ENCODE peak calls at places on chromosome 13, in five cellular contexts. One of them, this sample, is unnamed. For H3K27me3, the result is how much of the 10 kb centered on the place peaks cover.

GRCh38 chr13:25588336-25589060 is 216.7 kb downstream of the ATP8A2 start:
- DNase-seq in heart right ventricle: no peak
- DNase-seq in Peyer's patch: no peak
- DNase-seq in cardiac muscle cell: no peak
- DNase-seq in IMR-90: no peak
- DNase-seq in this sample: no peak

GRCh38 chr13:62625214-62625613 is 1209.6 kb upstream of the PCDH20 start:
- DNase-seq in heart right ventricle: no peak
- DNase-seq in Peyer's patch: no peak
- DNase-seq in cardiac muscle cell: no peak
- DNase-seq in IMR-90: no peak
- DNase-seq in this sample: no peak

GRCh38 chr13:111908981-111909380 is 158.0 kb upstream of the SOX1 start:
- DNase-seq in heart right ventricle: no peak
- DNase-seq in Peyer's patch: no peak
- DNase-seq in cardiac muscle cell: no peak
- DNase-seq in IMR-90: no peak
- DNase-seq in this sample: no peak

GRCh38 chr13:87129602-87130300 is 541.4 kb upstream of the SLITRK5 start:
- DNase-seq in heart right ventricle: no peak
- DNase-seq in Peyer's patch: no peak
- DNase-seq in cardiac muscle cell: peak
- DNase-seq in IMR-90: peak
- DNase-seq in this sample: peak

GRCh38 chr13:109494955-109495354 is 291.4 kb downstream of the IRS2 start:
- DNase-seq in heart right ventricle: no peak
- DNase-seq in Peyer's patch: no peak
- DNase-seq in cardiac muscle cell: peak
- DNase-seq in IMR-90: peak
- DNase-seq in this sample: peak

GRCh38 chr13:111322916-111323331 is 2.5 kb downstream of the TEX29 start:
- DNase-seq in heart right ventricle: no peak
- DNase-seq in Peyer's patch: no peak
- DNase-seq in cardiac muscle cell: no peak
- DNase-seq in IMR-90: no peak
- DNase-seq in this sample: no peak

GRCh38 chr13:28854657-28855056 is 34.5 kb downstream of the MTUS2 start:
- DNase-seq in heart right ventricle: no peak
- DNase-seq in Peyer's patch: no peak
- DNase-seq in cardiac muscle cell: no peak
- DNase-seq in IMR-90: no peak
- DNase-seq in this sample: no peak

GRCh38 chr13:98260357-98261164 is 83.5 kb upstream of the RNF113B start:
- DNase-seq in heart right ventricle: no peak
- DNase-seq in Peyer's patch: no peak
- DNase-seq in cardiac muscle cell: no peak
- DNase-seq in IMR-90: no peak
- DNase-seq in this sample: no peak

GRCh38 chr13:90443268-90443667 is 904.2 kb upstream of the MIR17HG start:
- DNase-seq in heart right ventricle: no peak
- DNase-seq in Peyer's patch: no peak
- DNase-seq in cardiac muscle cell: no peak
- DNase-seq in IMR-90: peak
- DNase-seq in this sample: peak

GRCh38 chr13:66795636-66796035 is 434.5 kb downstream of the PCDH9 start:
- DNase-seq in heart right ventricle: no peak
- DNase-seq in Peyer's patch: no peak
- DNase-seq in cardiac muscle cell: no peak
- DNase-seq in IMR-90: no peak
- DNase-seq in this sample: no peak

GRCh38 chr13:28717170-28717569 is 1.6 kb downstream of the SLC46A3 start:
- DNase-seq in heart right ventricle: no peak
- DNase-seq in Peyer's patch: no peak
- DNase-seq in cardiac muscle cell: no peak
- DNase-seq in IMR-90: no peak
- DNase-seq in this sample: no peak

GRCh38 chr13:99757756-99758464 is 213.7 kb downstream of the ZIC5 start:
- DNase-seq in heart right ventricle: no peak
- DNase-seq in Peyer's patch: no peak
- DNase-seq in cardiac muscle cell: no peak
- DNase-seq in IMR-90: no peak
- DNase-seq in this sample: no peak

GRCh38 chr13:71607575-71607974 is 259.4 kb downstream of the DACH1 start:
- DNase-seq in heart right ventricle: no peak
- DNase-seq in Peyer's patch: no peak
- DNase-seq in cardiac muscle cell: no peak
- DNase-seq in IMR-90: no peak
- DNase-seq in this sample: no peak

GRCh38 chr13:38803566-38803965 is 116.7 kb downstream of the FREM2 start:
- DNase-seq in heart right ventricle: no peak
- DNase-seq in Peyer's patch: no peak
- DNase-seq in cardiac muscle cell: no peak
- DNase-seq in IMR-90: no peak
- DNase-seq in this sample: no peak

GRCh38 chr13:95181586-95181985 is 119.7 kb downstream of the ABCC4 start:
- DNase-seq in heart right ventricle: no peak
- DNase-seq in Peyer's patch: no peak
- DNase-seq in cardiac muscle cell: no peak
- DNase-seq in IMR-90: no peak
- DNase-seq in this sample: no peak

GRCh38 chr13:113809934-113810333 is 50.9 kb downstream of the TMEM255B start:
- DNase-seq in heart right ventricle: no peak
- DNase-seq in Peyer's patch: no peak
- DNase-seq in cardiac muscle cell: no peak
- DNase-seq in IMR-90: no peak
- DNase-seq in this sample: no peak

GRCh38 chr13:30065181-30065580 is 214.8 kb upstream of the UBL3 start:
- DNase-seq in heart right ventricle: no peak
- DNase-seq in Peyer's patch: no peak
- DNase-seq in cardiac muscle cell: no peak
- DNase-seq in IMR-90: no peak
- DNase-seq in this sample: no peak

GRCh38 chr13:105871768-105872167 is 663.7 kb downstream of the EFNB2 start:
- DNase-seq in heart right ventricle: no peak
- DNase-seq in Peyer's patch: no peak
- DNase-seq in cardiac muscle cell: no peak
- DNase-seq in IMR-90: no peak
- DNase-seq in this sample: no peak

GRCh38 chr13:25286308-25286968 is 850 bp downstream of the MTMR6 start:
- DNase-seq in heart right ventricle: peak
- DNase-seq in Peyer's patch: no peak
- DNase-seq in cardiac muscle cell: peak
- DNase-seq in IMR-90: peak
- DNase-seq in this sample: peak

GRCh38 chr13:45325806-45326205 is 15.2 kb downstream of the TPT1 start:
- DNase-seq in heart right ventricle: peak
- DNase-seq in Peyer's patch: no peak
- DNase-seq in cardiac muscle cell: peak
- DNase-seq in IMR-90: peak
- DNase-seq in this sample: peak

GRCh38 chr13:95585867-95586266 is 33.3 kb downstream of the CLDN10 start:
- DNase-seq in heart right ventricle: no peak
- DNase-seq in Peyer's patch: no peak
- DNase-seq in cardiac muscle cell: no peak
- DNase-seq in IMR-90: no peak
- DNase-seq in this sample: no peak

GRCh38 chr13:100668408-100668807 is 6.2 kb downstream of the TMTC4 start:
- DNase-seq in heart right ventricle: no peak
- DNase-seq in Peyer's patch: no peak
- DNase-seq in cardiac muscle cell: peak
- DNase-seq in IMR-90: peak
- DNase-seq in this sample: peak

GRCh38 chr13:82898625-82899024 is 983.6 kb downstream of the SLITRK1 start:
- DNase-seq in heart right ventricle: no peak
- DNase-seq in Peyer's patch: no peak
- DNase-seq in cardiac muscle cell: no peak
- DNase-seq in IMR-90: no peak
- DNase-seq in this sample: no peak

GRCh38 chr13:25153736-25154135 is 18.4 kb downstream of the AMER2 start:
- DNase-seq in heart right ventricle: no peak
- DNase-seq in Peyer's patch: no peak
- DNase-seq in cardiac muscle cell: no peak
- DNase-seq in IMR-90: no peak
- DNase-seq in this sample: no peak

GRCh38 chr13:65600702-65601101 is 1629.4 kb downstream of the PCDH9 start:
- DNase-seq in heart right ventricle: no peak
- DNase-seq in Peyer's patch: no peak
- DNase-seq in cardiac muscle cell: peak
- DNase-seq in IMR-90: peak
- DNase-seq in this sample: no peak

GRCh38 chr13:23786607-23787006 is 102.6 kb downstream of the MIPEP start:
- DNase-seq in heart right ventricle: no peak
- DNase-seq in Peyer's patch: no peak
- DNase-seq in cardiac muscle cell: no peak
- DNase-seq in IMR-90: no peak
- DNase-seq in this sample: no peak

GRCh38 chr13:38872693-38873092 is 117.9 kb downstream of the STOML3 start:
- DNase-seq in heart right ventricle: peak
- DNase-seq in Peyer's patch: no peak
- DNase-seq in cardiac muscle cell: peak
- DNase-seq in IMR-90: peak
- DNase-seq in this sample: peak

GRCh38 chr13:113452942-113453901 is at the start of gene ADPRHL1:
- DNase-seq in heart right ventricle: peak
- DNase-seq in Peyer's patch: no peak
- DNase-seq in cardiac muscle cell: no peak
- DNase-seq in IMR-90: no peak
- DNase-seq in this sample: no peak

GRCh38 chr13:80022146-80022545 is 318.8 kb downstream of the SPRY2 start:
- DNase-seq in heart right ventricle: no peak
- DNase-seq in Peyer's patch: no peak
- DNase-seq in cardiac muscle cell: no peak
- DNase-seq in IMR-90: no peak
- DNase-seq in this sample: no peak

GRCh38 chr13:109649713-109650112 is 136.7 kb downstream of the IRS2 start:
- DNase-seq in heart right ventricle: no peak
- DNase-seq in Peyer's patch: no peak
- DNase-seq in cardiac muscle cell: no peak
- DNase-seq in IMR-90: no peak
- DNase-seq in this sample: no peak

GRCh38 chr13:112748947-112749346 is 59.1 kb downstream of the ATP11A start:
- DNase-seq in heart right ventricle: no peak
- DNase-seq in Peyer's patch: no peak
- DNase-seq in cardiac muscle cell: peak
- DNase-seq in IMR-90: no peak
- DNase-seq in this sample: no peak

GRCh38 chr13:27171830-27172494 is 351 bp upstream of the USP12 start:
- DNase-seq in heart right ventricle: peak
- DNase-seq in Peyer's patch: peak
- DNase-seq in cardiac muscle cell: peak
- DNase-seq in IMR-90: peak
- DNase-seq in this sample: peak

GRCh38 chr13:27170221-27170520 is 1.4 kb downstream of the USP12 start:
- DNase-seq in heart right ventricle: no peak
- DNase-seq in Peyer's patch: no peak
- DNase-seq in cardiac muscle cell: no peak
- DNase-seq in IMR-90: peak
- DNase-seq in this sample: peak

GRCh38 chr13:27172495-27172842 is 858 bp upstream of the USP12 start:
- DNase-seq in heart right ventricle: peak
- DNase-seq in Peyer's patch: no peak
- DNase-seq in cardiac muscle cell: no peak
- DNase-seq in IMR-90: peak
- DNase-seq in this sample: no peak

GRCh38 chr13:27170521-27171243 is 929 bp downstream of the USP12 start:
- DNase-seq in heart right ventricle: peak
- DNase-seq in Peyer's patch: peak
- DNase-seq in cardiac muscle cell: peak
- DNase-seq in IMR-90: no peak
- DNase-seq in this sample: no peak

GRCh38 chr13:27171244-27171829 is at the start of gene USP12:
- DNase-seq in heart right ventricle: peak
- DNase-seq in Peyer's patch: no peak
- DNase-seq in cardiac muscle cell: peak
- DNase-seq in IMR-90: peak
- DNase-seq in this sample: no peak
- TF ChIP-seq CTCF in heart right ventricle: no peak
- TF ChIP-seq CTCF in Peyer's patch: no peak
- TF ChIP-seq CTCF in cardiac muscle cell: no peak
- TF ChIP-seq CTCF in IMR-90: peak
- TF ChIP-seq CTCF in this sample: peak

DNA sequence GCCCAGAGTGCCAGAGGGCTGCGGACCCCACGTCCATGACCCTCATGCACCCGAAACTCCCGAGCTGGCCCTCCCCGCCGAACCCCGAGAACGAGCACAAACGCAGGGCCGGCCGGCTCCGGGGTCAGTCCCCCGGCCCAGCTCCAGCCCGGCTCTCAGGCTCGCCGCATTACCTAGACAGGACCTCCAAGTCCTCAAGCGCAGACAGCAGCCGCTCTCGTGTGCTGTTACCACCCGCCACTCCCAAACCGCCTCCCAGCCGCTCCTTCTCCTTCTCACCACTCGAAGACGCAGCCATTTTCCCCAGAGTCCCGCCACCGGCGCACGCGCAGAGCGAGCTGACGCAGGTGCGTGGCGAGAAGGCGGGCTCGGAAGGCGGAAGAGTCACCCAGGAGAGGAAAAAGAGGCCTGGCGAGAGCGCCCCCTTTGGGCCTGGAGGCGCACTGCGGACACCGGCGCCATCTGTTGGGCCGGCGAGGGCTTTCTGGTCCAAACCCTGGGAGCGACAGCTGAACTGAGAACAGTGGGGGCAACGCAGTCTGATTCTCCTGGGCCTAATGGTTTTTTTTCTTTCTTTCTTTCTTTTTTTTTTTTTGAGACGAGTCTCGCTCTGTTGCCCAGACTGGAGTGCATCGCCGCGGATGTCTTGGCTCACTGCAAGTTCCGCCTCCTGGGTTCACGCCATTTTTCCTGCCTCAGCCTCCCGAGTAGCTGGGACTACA is at the start of gene MED4:
- DNase-seq in heart right ventricle: peak
- DNase-seq in Peyer's patch: peak
- DNase-seq in cardiac muscle cell: peak
- DNase-seq in IMR-90: peak
- DNase-seq in this sample: peak
- H3K4me3 ChIP-seq in heart right ventricle: peak
- H3K4me3 ChIP-seq in Peyer's patch: peak
- H3K4me3 ChIP-seq in cardiac muscle cell: peak
- H3K4me3 ChIP-seq in IMR-90: peak
- H3K4me3 ChIP-seq in this sample: peak

GRCh38 chr13:96652506-96652905 is 341.8 kb downstream of the OXGR1 start:
- DNase-seq in heart right ventricle: no peak
- DNase-seq in Peyer's patch: no peak
- DNase-seq in cardiac muscle cell: no peak
- DNase-seq in IMR-90: no peak
- DNase-seq in this sample: peak

GRCh38 chr13:96651598-96651997 is 342.7 kb downstream of the OXGR1 start:
- DNase-seq in heart right ventricle: no peak
- DNase-seq in Peyer's patch: no peak
- DNase-seq in cardiac muscle cell: no peak
- DNase-seq in IMR-90: no peak
- DNase-seq in this sample: no peak

GRCh38 chr13:96650301-96650886 is 343.9 kb downstream of the OXGR1 start:
- DNase-seq in heart right ventricle: no peak
- DNase-seq in Peyer's patch: no peak
- DNase-seq in cardiac muscle cell: peak
- DNase-seq in IMR-90: no peak
- DNase-seq in this sample: peak
- H3K27me3 ChIP-seq in heart right ventricle: under half
- H3K27me3 ChIP-seq in Peyer's patch: under half
- H3K27me3 ChIP-seq in cardiac muscle cell: under half
- H3K27me3 ChIP-seq in IMR-90: under half
- H3K27me3 ChIP-seq in this sample: under half

GRCh38 chr13:75357576-75358295 is 124.2 kb downstream of the TBC1D4 start:
- DNase-seq in heart right ventricle: no peak
- DNase-seq in Peyer's patch: no peak
- DNase-seq in cardiac muscle cell: peak
- DNase-seq in IMR-90: peak
- DNase-seq in this sample: peak
- TF ChIP-seq CTCF in heart right ventricle: peak
- TF ChIP-seq CTCF in Peyer's patch: peak
- TF ChIP-seq CTCF in cardiac muscle cell: peak
- TF ChIP-seq CTCF in IMR-90: peak
- TF ChIP-seq CTCF in this sample: peak